ENCODE peak calls at places on chromosomes 1 and 21, in four cellular contexts. L, J, W and I are unnamed samples.

GRCh38 chr1:101742513-101742912 is 254.2 kb downstream of the OLFM3 start:
- DNase-seq in L (no peak), W (no peak), J (no peak), I (no peak)

GRCh38 chr1:54428838-54429513 is 22.8 kb upstream of the SSBP3 start:
- DNase-seq in W (no peak), L (no peak), J (no peak), I (no peak)

GRCh38 chr21:22791986-22792560 is 1793.9 kb downstream of the NCAM2 start:
- DNase-seq in J (no peak), W (no peak), L (peak; percentile 8), I (peak; percentile 28)

GRCh38 chr21:43361127-43361492 is 65.8 kb downstream of the SIK1 start:
- DNase-seq in W (no peak), J (no peak), L (no peak), I (no peak)

GRCh38 chr1:241695454-241696171 is 43.5 kb downstream of the WDR64 start:
- DNase-seq in W (no peak), L (no peak), J (no peak), I (no peak)

GRCh38 chr1:1116701-1117468 is 996 bp upstream of the C1orf159 start:
- DNase-seq in W (no peak), L (peak; percentile 30), J (no peak), I (peak; percentile 68)

GRCh38 chr1:94389298-94389697 is 28.9 kb upstream of the ABCD3 start:
- DNase-seq in W (no peak), L (no peak), J (no peak), I (no peak)

GRCh38 chr1:202274611-202275010 is 67.1 kb downstream of the UBE2T start:
- DNase-seq in W (no peak), L (peak; percentile 26), J (no peak), I (peak; percentile 19)

GRCh38 chr1:78497196-78497595 is 6.4 kb downstream of the PTGFR start:
- DNase-seq in J (no peak), L (no peak), W (no peak), I (no peak)

GRCh38 chr1:211735208-211736170 is 60.1 kb upstream of the NEK2 start:
- DNase-seq in L (no peak), J (peak; percentile 64), W (peak; percentile 78), I (no peak)

GRCh38 chr1:21930629-21931170 is 6.4 kb downstream of the HSPG2 start:
- DNase-seq in W (no peak), J (no peak), L (no peak), I (no peak)

GRCh38 chr1:64172458-64172983 is 30.9 kb upstream of the UBE2U start:
- DNase-seq in J (no peak), L (no peak), W (no peak), I (no peak)

GRCh38 chr1:200367841-200368534 is 41.8 kb downstream of the ZNF281 start:
- DNase-seq in W (peak; percentile 23), L (no peak), J (no peak), I (no peak)

GRCh38 chr1:168977618-168978017 is 128.9 kb upstream of the ATP1B1 start:
- DNase-seq in L (no peak), W (no peak), J (no peak), I (no peak)

GRCh38 chr1:179978199-179979079 is 23.8 kb downstream of the CEP350 start:
- DNase-seq in L (no peak), W (no peak), J (no peak), I (no peak)

GRCh38 chr1:16075337-16076002 is 2.0 kb upstream of the FAM131C start:
- DNase-seq in L (no peak), W (no peak), J (no peak), I (no peak)

GRCh38 chr1:100354971-100355394 is 2.7 kb downstream of the CDC14A start:
- DNase-seq in W (no peak), L (no peak), J (no peak), I (peak; percentile 68)

GRCh38 chr1:21292991-21293536 is 2.8 kb upstream of the ECE1 start:
- DNase-seq in L (peak; percentile 79), W (no peak), J (no peak), I (peak; percentile 67)

GRCh38 chr1:116720406-116721071 is 33.7 kb upstream of the CD2 start:
- DNase-seq in J (no peak), W (no peak), L (no peak), I (no peak)

GRCh38 chr1:192489748-192490147 is 85.8 kb upstream of the RGS1 start:
- DNase-seq in L (no peak), W (no peak), J (no peak), I (peak; percentile 22)

GRCh38 chr21:34306246-34306645 is 57.6 kb upstream of the KCNE2 start:
- DNase-seq in J (no peak), L (no peak), W (no peak), I (no peak)

GRCh38 chr1:101781437-101781836 is 215.3 kb downstream of the OLFM3 start:
- DNase-seq in L (no peak), W (no peak), J (no peak), I (no peak)

GRCh38 chr1:57839488-57839887 is 415.6 kb upstream of the DAB1 start:
- DNase-seq in L (no peak), J (no peak), W (no peak), I (no peak)

GRCh38 chr1:89721351-89721750 is 88.4 kb downstream of the LRRC8C start:
- DNase-seq in L (no peak), J (no peak), W (no peak), I (peak; percentile 64)

GRCh38 chr1:111139234-111139955 is 498 bp downstream of the DRAM2 start:
- DNase-seq in W (no peak), L (peak; percentile 75), J (no peak), I (peak; percentile 50)

GRCh38 chr1:226627924-226628623 is 79.5 kb downstream of the STUM start:
- DNase-seq in W (no peak), L (no peak), J (no peak), I (no peak)

GRCh38 chr1:28553229-28553930 is 495 bp downstream of the TRNAU1AP start:
- DNase-seq in J (peak; percentile 50), W (peak; percentile 67), L (peak; percentile 65), I (no peak)

GRCh38 chr21:36396314-36396713 is 11.1 kb downstream of the CHAF1B start:
- DNase-seq in W (no peak), L (no peak), J (no peak), I (no peak)

GRCh38 chr1:6261615-6261995 is 707 bp upstream of the GPR153 start:
- DNase-seq in W (no peak), L (no peak), J (no peak), I (no peak)

GRCh38 chr1:2046225-2046917 is 3.8 kb upstream of the PRKCZ start:
- DNase-seq in J (no peak), W (no peak), L (peak; percentile 44), I (peak; percentile 38)

GRCh38 chr1:69269491-69269890 is 298.2 kb upstream of the LRRC7 start:
- DNase-seq in L (no peak), W (no peak), J (no peak), I (no peak)

GRCh38 chr1:185480545-185480944 is 163.5 kb upstream of the IVNS1ABP start:
- DNase-seq in W (no peak), L (no peak), J (no peak), I (no peak)

GRCh38 chr1:220344745-220345144 is 72.5 kb upstream of the RAB3GAP2 start:
- DNase-seq in J (no peak), L (no peak), W (no peak), I (no peak)

GRCh38 chr1:179036844-179037465 is 11.3 kb downstream of the FAM20B start:
- DNase-seq in L (no peak), J (no peak), W (no peak), I (peak; percentile 8)